ENCODE peak calls at places on chromosomes 1 and 21, in four cellular contexts. N is HepG2, V is K562, T is GM12878. P is an unnamed sample.
A peak's percentile ranks its signal among the peaks of the same experiment; 100 is the strongest.

GRCh38 chr1:99648107-99648506 is 2.2 kb downstream of the PALMD start:
- DNase-seq in N (peak; percentile 71), V (peak; percentile 15), T (no peak), P (peak; percentile 65)

GRCh38 chr21:17575076-17575475 is 37.6 kb downstream of the BTG3 start:
- DNase-seq in N (no peak), T (no peak), V (no peak), P (no peak)

GRCh38 chr1:26541816-26542711 is 12.5 kb downstream of the RPS6KA1 start:
- DNase-seq in N (peak; percentile 47), T (peak; percentile 88), V (peak; percentile 91), P (peak; percentile 59)

GRCh38 chr21:41359289-41359688 is 2.5 kb upstream of the MX2 start:
- DNase-seq in T (no peak), N (no peak), V (no peak), P (no peak)

GRCh38 chr21:27674037-27674436 is 707.1 kb upstream of the ADAMTS5 start:
- DNase-seq in T (no peak), N (no peak), V (no peak), P (no peak)

GRCh38 chr1:112790920-112791722 is 76.0 kb upstream of the PPM1J start:
- DNase-seq in T (no peak), V (no peak), N (no peak), P (no peak)

GRCh38 chr1:86277909-86278308 is 118.2 kb downstream of the ODF2L start:
- DNase-seq in T (no peak), N (no peak), V (no peak), P (no peak)

GRCh38 chr1:192878249-192878648 is 69.4 kb downstream of the RGS2 start:
- DNase-seq in T (no peak), V (no peak), N (no peak), P (no peak)

GRCh38 chr21:25456672-25457071 is 150.6 kb downstream of the MRPL39 start:
- DNase-seq in T (peak; percentile 77), N (no peak), V (no peak), P (no peak)

GRCh38 chr1:30612666-30613065 is 110.7 kb downstream of the MATN1 start:
- DNase-seq in V (no peak), T (no peak), N (no peak), P (no peak)

GRCh38 chr1:245997471-245998258 is 509.4 kb downstream of the SMYD3 start:
- DNase-seq in N (no peak), V (no peak), T (no peak), P (no peak)

GRCh38 chr21:16912075-16912474 is 600.8 kb upstream of the CXADR start:
- DNase-seq in N (no peak), T (no peak), V (no peak), P (no peak)

GRCh38 chr21:18499761-18500376 is 96.3 kb upstream of the TMPRSS15 start:
- DNase-seq in T (no peak), N (peak; percentile 21), V (peak; percentile 14), P (peak; percentile 9)

GRCh38 chr1:243819438-243819839 is 30.6 kb downstream of the AKT3 start:
- DNase-seq in T (no peak), V (no peak), N (no peak), P (no peak)

GRCh38 chr1:2835650-2836159 is 34.2 kb upstream of the TTC34 start:
- DNase-seq in N (no peak), V (no peak), T (no peak), P (no peak)

GRCh38 chr1:74729741-74730478 is 2.9 kb downstream of the CRYZ start:
- DNase-seq in N (peak; percentile 80), V (peak; percentile 42), T (no peak), P (no peak)

GRCh38 chr1:42876009-42876408 is 29.6 kb downstream of the ZNF691 start:
- DNase-seq in V (no peak), N (no peak), T (no peak), P (no peak)

GRCh38 chr1:184163674-184164470 is 112.3 kb downstream of the TSEN15 start:
- DNase-seq in T (peak; percentile 42), V (no peak), N (no peak), P (no peak)

GRCh38 chr1:74712863-74713262 is 20.0 kb downstream of the CRYZ start:
- DNase-seq in T (no peak), N (no peak), V (no peak), P (no peak)

GRCh38 chr1:183058835-183059234 is 35.6 kb downstream of the LAMC1 start:
- DNase-seq in N (no peak), T (no peak), V (no peak), P (no peak)

GRCh38 chr1:96236156-96236739 is 485.3 kb upstream of the PTBP2 start:
- DNase-seq in N (peak; percentile 10), V (peak; percentile 6), T (no peak), P (peak; percentile 16)

GRCh38 chr1:160637065-160637464 is 9.8 kb downstream of the SLAMF1 start:
- DNase-seq in N (no peak), T (no peak), V (no peak), P (no peak)
- TF ChIP-seq FOXK2 in N (no peak), T (no peak), V (no peak), P (no peak)

DNA sequence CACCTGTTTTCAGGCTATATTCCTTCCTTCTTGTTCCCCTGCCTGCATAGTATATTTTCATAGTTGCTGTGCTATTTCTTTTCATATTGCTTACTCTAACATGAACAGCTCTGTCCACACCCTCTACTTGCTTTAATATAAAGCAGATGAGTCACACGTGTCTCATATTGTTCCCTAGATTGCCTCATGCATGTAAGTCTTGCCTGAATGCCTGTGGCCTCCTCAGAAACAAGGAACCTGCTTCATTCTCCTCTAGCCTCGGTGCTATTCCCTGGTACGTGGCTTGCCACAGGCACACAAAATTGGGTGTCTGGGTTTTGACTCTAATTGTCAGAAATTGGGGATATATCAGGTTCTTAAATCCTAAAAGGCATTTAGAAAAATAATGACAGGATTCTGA is 16.5 kb upstream of the PKP1 start:
- DNase-seq in V (no peak), T (no peak), N (no peak), P (no peak)
- TF ChIP-seq FOXK2 in V (no peak), T (no peak), N (no peak), P (no peak)

GRCh38 chr1:46194641-46195179 is 3.5 kb downstream of the POMGNT1 start:
- DNase-seq in V (peak; percentile 14), N (no peak), T (no peak), P (no peak)
- TF ChIP-seq FOXK2 in V (no peak), N (no peak), T (no peak), P (no peak)

DNA sequence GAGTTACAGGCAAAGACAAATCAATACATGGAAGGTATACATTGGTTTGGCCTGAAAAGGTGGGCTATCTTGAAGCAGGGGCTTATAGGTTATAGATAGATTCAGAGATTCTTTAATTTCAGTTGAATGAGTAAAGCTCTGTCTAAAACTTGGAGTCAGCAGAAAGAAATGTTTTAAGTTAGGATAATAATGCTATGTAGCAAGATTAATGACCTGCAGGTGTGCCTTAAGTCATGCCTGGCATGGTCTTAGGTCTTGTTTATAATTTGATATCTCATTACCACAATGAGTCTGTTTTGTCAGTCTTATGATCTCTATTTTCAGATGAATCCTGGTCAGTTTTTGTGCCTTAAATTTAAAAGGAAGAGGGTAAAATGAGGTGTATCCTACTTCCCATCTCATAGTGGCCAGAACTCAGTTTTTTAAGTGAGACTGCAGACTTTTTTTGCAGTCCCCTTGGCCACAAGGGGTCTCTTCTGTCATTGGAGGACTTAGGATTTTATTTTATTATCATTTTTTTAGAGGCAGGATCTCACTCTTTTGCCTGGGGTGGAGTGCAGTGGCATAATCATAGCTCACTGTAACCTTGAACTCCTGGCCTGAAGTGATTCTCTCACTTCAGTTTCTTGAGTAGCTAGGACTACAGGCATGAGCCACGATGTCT is 21.3 kb upstream of the PGBD2 start:
- DNase-seq in N (no peak), T (no peak), V (peak; percentile 48), P (no peak)
- TF ChIP-seq FOXK2 in N (no peak), T (no peak), V (no peak), P (no peak)

DNA sequence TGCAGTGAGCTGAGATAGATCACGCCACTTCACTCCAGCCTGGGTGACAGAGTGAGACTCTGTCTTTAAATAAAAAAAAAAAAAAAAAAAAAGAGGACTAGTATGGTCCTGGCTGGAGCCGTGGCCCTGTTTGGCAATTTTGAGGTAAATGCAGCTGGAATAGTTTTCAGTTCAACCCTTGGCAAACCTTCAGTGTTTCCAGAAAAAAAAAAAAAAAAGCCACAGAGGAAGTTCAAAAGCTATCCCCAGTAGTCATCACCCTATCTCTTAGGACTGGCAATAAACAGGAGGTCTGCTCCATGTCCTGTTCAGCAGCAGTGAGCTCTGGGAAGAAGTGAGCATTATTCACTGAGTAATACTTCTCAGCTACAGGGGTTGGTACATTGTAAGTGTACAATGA is 56.8 kb upstream of the ERRFI1 start:
- DNase-seq in N (peak; percentile 73), T (no peak), V (no peak), P (no peak)
- TF ChIP-seq FOXK2 in N (no peak), T (no peak), V (no peak), P (no peak)

GRCh38 chr1:173555651-173556305 is 47.1 kb downstream of the SLC9C2 start:
- DNase-seq in T (no peak), V (no peak), N (no peak), P (no peak)
- TF ChIP-seq FOXK2 in T (no peak), V (no peak), N (no peak), P (no peak)